ENCODE peak calls at places on chromosome 12, in four cellular contexts. H is WTC11, W is K562, X is HepG2. D is an unnamed sample.

GRCh38 chr12:90959538-90960139 is 4.7 kb upstream of the CCER1 start:
- DNase-seq in X (peak), H (no peak), W (peak), D (no peak)

GRCh38 chr12:31234053-31234835 is 91.7 kb downstream of the SINHCAF start:
- DNase-seq in W (no peak), H (no peak), X (no peak), D (no peak)

GRCh38 chr12:127455347-127456265 is 811.4 kb upstream of the TMEM132C start:
- DNase-seq in X (no peak), H (peak), W (no peak), D (no peak)

GRCh38 chr12:65823481-65824313 is 586 bp upstream of the HMGA2 start:
- DNase-seq in X (peak), W (no peak), H (peak), D (no peak)

GRCh38 chr12:53770281-53770680 is 18.5 kb upstream of the CISTR start:
- DNase-seq in X (no peak), H (no peak), W (no peak), D (no peak)

GRCh38 chr12:87120440-87120839 is 864.2 kb upstream of the MGAT4C start:
- DNase-seq in W (no peak), H (no peak), X (peak), D (no peak)

GRCh38 chr12:119096429-119097202 is 82.1 kb upstream of the HSPB8 start:
- DNase-seq in X (no peak), W (no peak), H (peak), D (no peak)

GRCh38 chr12:54428050-54429013 is 9.3 kb upstream of the ITGA5 start:
- DNase-seq in H (peak), W (peak), X (no peak), D (no peak)

GRCh38 chr12:118922405-118922804 is 58.9 kb upstream of the SRRM4 start:
- DNase-seq in W (no peak), X (no peak), H (peak), D (no peak)

GRCh38 chr12:111154180-111154579 is 214.7 kb downstream of the PHETA1 start:
- DNase-seq in X (no peak), H (no peak), W (no peak), D (no peak)

GRCh38 chr12:55716582-55717396 is 943 bp downstream of the BLOC1S1 start:
- DNase-seq in X (no peak), W (no peak), H (no peak), D (no peak)

GRCh38 chr12:42124764-42125371 is 19.8 kb downstream of the GXYLT1 start:
- DNase-seq in W (no peak), H (no peak), X (peak), D (no peak)

GRCh38 chr12:76272292-76272691 is 75.9 kb downstream of the BBS10 start:
- DNase-seq in W (no peak), H (no peak), X (peak), D (no peak)

GRCh38 chr12:92973614-92974013 is 44.5 kb upstream of the EEA1 start:
- DNase-seq in W (no peak), H (no peak), X (peak), D (peak)

GRCh38 chr12:19988918-19989317 is 379.4 kb upstream of the PDE3A start:
- DNase-seq in H (no peak), X (no peak), W (no peak), D (no peak)

GRCh38 chr12:43761535-43761934 is 2.8 kb downstream of the IRAK4 start:
- DNase-seq in H (no peak), W (peak), X (no peak), D (no peak)

GRCh38 chr12:12561305-12562015 is 1.2 kb downstream of the DUSP16 start:
- DNase-seq in W (peak), H (peak), X (peak), D (no peak)

GRCh38 chr12:47111392-47111778 is 31.6 kb upstream of the AMIGO2 start:
- DNase-seq in H (no peak), X (no peak), W (no peak), D (no peak)

GRCh38 chr12:91854725-91855124 is 290.9 kb downstream of the BTG1 start:
- DNase-seq in W (no peak), H (no peak), X (no peak), D (no peak)

GRCh38 chr12:2372178-2372577 is 319.4 kb downstream of the CACNA1C start:
- DNase-seq in X (no peak), W (no peak), H (no peak), D (no peak)

GRCh38 chr12:65881348-65881961 is 57.2 kb downstream of the HMGA2 start:
- DNase-seq in H (peak), W (no peak), X (no peak), D (no peak)

DNA sequence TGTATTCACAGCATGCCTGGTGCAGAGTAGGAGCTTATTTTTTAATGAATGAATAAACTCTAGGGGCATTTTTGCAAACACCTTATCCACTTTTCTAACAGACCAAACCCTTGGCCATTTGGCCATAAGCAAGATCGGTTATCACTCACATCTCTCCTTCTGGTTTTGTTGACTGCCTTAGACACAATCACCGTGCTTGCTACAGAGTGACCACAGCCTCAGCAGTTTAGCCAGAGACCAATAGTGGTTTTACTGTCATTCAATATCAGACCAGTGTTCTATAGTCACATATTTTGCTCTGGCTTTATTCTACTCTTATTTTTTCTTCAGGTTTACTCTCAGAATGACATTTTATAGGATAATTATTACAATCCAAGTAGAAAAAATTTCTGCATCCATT is 2.2 kb downstream of the KLRB1 start:
- DNase-seq in H (no peak), W (no peak), X (no peak), D (no peak)
- TF ChIP-seq CBFB in H (no peak), W (no peak), X (no peak), D (no peak)

GRCh38 chr12:106027286-106027685 is 111.5 kb downstream of the NUAK1 start:
- DNase-seq in H (no peak), W (no peak), X (no peak), D (no peak)
- TF ChIP-seq CBFB in H (no peak), W (no peak), X (no peak), D (no peak)

GRCh38 chr12:106247731-106248176 is at the start of gene CKAP4:
- DNase-seq in H (peak), W (peak), X (peak), D (no peak)
- TF ChIP-seq CBFB in H (no peak), W (no peak), X (no peak), D (no peak)

DNA sequence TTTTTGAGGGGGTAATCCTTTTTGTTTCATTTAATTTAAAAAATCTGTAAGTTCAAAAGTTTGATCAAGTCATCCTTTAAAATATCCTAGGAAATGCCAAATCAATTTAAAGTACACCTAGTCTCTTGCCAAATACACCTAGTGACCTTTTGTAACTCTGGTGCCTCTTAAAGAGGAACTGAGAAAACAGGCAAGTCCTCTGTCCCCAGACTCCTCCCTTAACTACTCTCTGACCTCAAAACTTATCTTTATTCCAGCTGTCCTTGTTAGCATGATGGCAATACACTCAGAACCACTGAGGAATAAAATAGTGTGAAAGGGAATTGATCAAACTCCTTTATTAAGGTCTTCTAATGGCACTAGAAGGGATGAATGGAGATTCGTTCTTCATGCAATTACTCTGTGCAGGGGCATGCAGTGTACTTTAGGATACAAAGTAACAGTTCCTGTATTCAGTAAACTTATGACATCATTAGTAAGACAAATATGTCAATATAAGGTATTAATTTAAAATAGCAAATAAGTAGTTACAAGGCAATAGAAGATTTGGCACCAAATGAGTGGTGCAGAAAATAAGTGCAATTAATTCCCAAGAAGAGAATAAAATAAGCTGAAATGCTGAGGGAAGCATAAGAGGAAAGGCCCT is 3.3 kb downstream of the FAR2 start:
- DNase-seq in X (no peak), H (no peak), W (peak), D (no peak)
- TF ChIP-seq CBFB in X (no peak), H (no peak), W (no peak), D (no peak)

DNA sequence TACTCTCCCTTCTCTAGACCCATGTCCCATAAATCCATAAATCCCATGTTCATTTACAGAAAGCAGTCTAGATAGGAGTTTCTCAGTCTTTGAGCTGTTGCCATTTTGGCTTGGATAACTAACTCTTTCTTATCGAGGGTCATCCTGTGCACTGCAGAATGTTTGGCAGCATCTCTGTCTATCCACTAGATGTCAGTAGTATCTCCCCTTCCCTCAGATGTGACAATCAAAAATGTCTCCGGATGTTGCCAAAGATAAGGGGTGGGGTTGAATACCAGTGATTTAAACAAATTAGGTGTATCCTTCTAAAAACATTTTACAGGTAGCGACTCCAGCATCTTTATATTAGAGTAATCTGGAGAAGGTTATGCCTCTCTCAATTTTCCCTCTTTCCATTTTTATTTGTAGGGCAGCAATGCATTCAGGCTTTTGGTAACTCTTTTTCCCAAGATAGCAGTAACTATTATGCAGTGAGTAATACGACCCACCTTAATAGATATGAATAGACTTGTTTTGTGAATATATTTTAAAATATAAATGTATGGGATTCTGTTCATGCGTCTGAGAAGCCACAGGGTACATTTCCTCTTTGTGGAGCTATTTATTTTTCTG is 100.7 kb downstream of the LRRK2 start:
- DNase-seq in W (peak), X (peak), H (no peak), D (no peak)
- TF ChIP-seq CBFB in W (no peak), X (no peak), H (no peak), D (no peak)

DNA sequence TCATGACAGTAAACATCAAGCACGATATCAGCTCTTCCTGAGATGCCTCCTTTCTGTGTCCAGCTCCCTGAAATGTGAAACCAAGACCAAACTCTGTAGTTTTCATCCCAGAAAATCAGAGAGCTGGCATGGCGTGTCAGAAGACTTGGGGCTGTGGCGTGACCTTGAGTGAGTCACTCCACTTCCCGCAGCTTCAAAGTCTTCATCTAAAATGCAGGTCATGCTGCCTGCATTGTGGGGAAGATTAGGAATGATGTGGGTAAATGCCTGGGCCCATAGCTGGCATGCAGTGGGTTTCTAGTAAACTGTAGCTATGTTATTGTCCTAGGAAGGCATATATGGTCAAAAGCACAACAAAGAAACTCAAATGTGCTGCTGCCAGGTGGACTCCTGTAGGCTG is 28.8 kb downstream of the OAS2 start:
- DNase-seq in W (no peak), X (peak), H (no peak), D (no peak)
- TF ChIP-seq CBFB in W (no peak), X (no peak), H (no peak), D (no peak)

DNA sequence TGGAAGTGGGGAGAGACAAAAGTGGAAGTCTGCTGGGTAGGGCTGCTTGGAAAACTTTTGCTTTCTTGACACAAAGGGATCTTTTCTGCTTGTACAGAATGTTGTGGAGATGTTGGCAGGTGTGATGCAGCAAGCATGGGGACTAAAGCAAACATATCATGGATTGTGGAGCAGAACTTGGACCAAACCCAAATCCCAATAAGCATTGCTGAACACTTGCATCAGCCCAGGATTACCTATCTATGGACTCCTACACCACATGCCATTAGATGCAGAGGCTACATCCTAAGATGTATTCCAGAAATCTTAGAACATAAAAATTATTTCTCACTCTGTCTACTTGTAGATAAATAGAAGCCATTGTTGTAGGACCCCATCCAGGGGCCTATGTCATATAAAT is 44.7 kb upstream of the RERG start:
- DNase-seq in X (no peak), H (no peak), W (no peak), D (no peak)
- TF ChIP-seq CBFB in X (no peak), H (no peak), W (no peak), D (no peak)

DNA sequence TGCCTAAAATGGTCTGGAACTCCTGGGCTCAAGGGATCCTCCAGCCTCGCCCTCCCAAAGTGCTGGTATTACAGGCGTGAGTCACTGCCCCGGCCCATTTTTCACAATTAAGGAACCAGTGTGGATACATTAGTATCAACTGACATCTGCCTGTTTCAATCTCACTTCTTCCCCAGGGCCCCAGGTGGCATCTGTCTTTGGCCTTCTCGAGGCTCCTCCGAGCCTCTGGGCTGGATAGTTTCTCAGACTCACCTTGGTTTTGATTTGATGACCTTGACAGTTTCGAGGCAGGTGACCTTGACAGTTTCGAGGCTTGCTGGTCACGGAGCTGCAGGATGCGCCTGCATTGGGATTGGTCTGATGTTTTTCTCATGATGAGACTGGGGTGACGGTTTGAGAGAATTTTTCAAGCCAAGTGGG is 41.0 kb upstream of the NCOR2 start:
- DNase-seq in H (no peak), W (no peak), X (no peak), D (no peak)
- TF ChIP-seq CBFB in H (no peak), W (no peak), X (no peak), D (no peak)

GRCh38 chr12:57890191-57891120 is 43.9 kb upstream of the CTDSP2 start:
- DNase-seq in X (no peak), W (no peak), H (no peak), D (no peak)
- TF ChIP-seq CBFB in X (no peak), W (no peak), H (no peak), D (no peak)

D was measured in GM12878.